ENCODE peak calls at places on chromosome X, in ten cellular contexts. F is stimulated activated naive CD8-positive, alpha-beta T cell treated with anti-CD3 and anti-CD28 coated beads, Interleukin-15, Interleukin-2, amounts not matched to agents 100 U/mL and 50 U/mL, for 24 hours; B is fibroblast of gingiva; P is activated T-cell treated with anti-CD3 and anti-CD28 coated beads for 4 hours; A is NCI-H446 treated with DMSO at 0.1 percent for 48 hours; U is DMS79; L is brain microvascular endothelial cell; Y is activated gamma-delta T cell treated with anti-CD3 and anti-CD28 coated beads, Interleukin-2, amount 50 U/mL, for 16 hours; Z is tibial artery; E is endothelial cell of umbilical vein. V is an unnamed sample.

GRCh38 chrX:102902355-102902754 is 34.7 kb upstream of the RAB40AL start:
- DNase-seq in B (no peak), U (no peak), P (no peak), L (no peak), Z (no peak), Y (no peak), E (no peak), A (no peak), F (no peak), V (no peak)

GRCh38 chrX:30888526-30889146 is 418 bp downstream of the TAB3 start:
- DNase-seq in P (peak; percentile 1), L (no peak), E (peak; percentile 18), B (no peak), A (no peak), Y (no peak), U (no peak), Z (no peak), F (no peak), V (peak; percentile 14)

GRCh38 chrX:39903343-39903742 is 194.4 kb downstream of the BCOR start:
- DNase-seq in Z (no peak), A (no peak), P (no peak), B (peak; percentile 79), U (no peak), F (no peak), E (no peak), Y (no peak), L (no peak), V (no peak)

GRCh38 chrX:44874481-44875184 is 1.6 kb downstream of the KDM6A start:
- DNase-seq in P (peak; percentile 24), B (peak; percentile 12), F (peak; percentile 41), Z (no peak), A (no peak), L (no peak), E (peak; percentile 57), Y (peak; percentile 28), U (no peak), V (peak; percentile 72)

GRCh38 chrX:13487731-13488505 is 81.5 kb upstream of the EGFL6 start:
- DNase-seq in E (peak; percentile 81), F (peak; percentile 32), P (peak; percentile 29), Y (peak; percentile 17), B (peak; percentile 88), Z (peak; percentile 60), U (no peak), A (peak; percentile 53), L (peak; percentile 77), V (peak; percentile 88)

GRCh38 chrX:114584434-114584943 is 603 bp downstream of the HTR2C start:
- DNase-seq in A (no peak), Y (no peak), Z (no peak), P (no peak), F (no peak), B (no peak), L (no peak), E (no peak), U (no peak), V (no peak)

GRCh38 chrX:42752730-42753129 is 25.2 kb downstream of the PPP1R2C start:
- DNase-seq in B (peak; percentile 2), L (no peak), F (no peak), Z (no peak), P (no peak), Y (no peak), U (no peak), E (peak; percentile 94), A (no peak), V (no peak)

GRCh38 chrX:34294665-34295064 is 162.6 kb upstream of the FAM47A start:
- DNase-seq in F (no peak), Z (no peak), U (no peak), A (no peak), P (no peak), E (no peak), L (no peak), B (no peak), Y (no peak), V (no peak)

GRCh38 chrX:41332408-41332987 is 1.5 kb upstream of the DDX3X start:
- DNase-seq in Z (no peak), Y (no peak), F (no peak), P (no peak), B (no peak), E (peak; percentile 53), U (no peak), L (peak; percentile 12), A (no peak), V (no peak)

GRCh38 chrX:40380649-40381488 is 199.9 kb upstream of the ATP6AP2 start:
- DNase-seq in F (no peak), B (no peak), U (no peak), Z (no peak), E (no peak), A (no peak), L (no peak), P (no peak), Y (no peak), V (peak; percentile 3)

GRCh38 chrX:109847257-109848187 is 114.5 kb upstream of the ACSL4 start:
- DNase-seq in Z (no peak), B (peak; percentile 93), P (no peak), L (peak; percentile 27), U (no peak), F (no peak), E (no peak), A (no peak), Y (no peak), V (no peak)

GRCh38 chrX:74297766-74298165 is 6.2 kb upstream of the ZCCHC13 start:
- DNase-seq in A (no peak), Y (no peak), U (no peak), Z (no peak), P (no peak), F (no peak), L (no peak), B (no peak), E (no peak), V (no peak)

GRCh38 chrX:12721042-12721441 is 70.2 kb upstream of the PRPS2 start:
- DNase-seq in A (no peak), Z (no peak), U (no peak), L (no peak), E (no peak), F (no peak), P (no peak), Y (no peak), B (no peak), V (peak; percentile 2)

GRCh38 chrX:9267415-9267814 is 197.4 kb upstream of the TBL1X start:
- DNase-seq in F (no peak), B (no peak), L (no peak), U (no peak), E (no peak), A (no peak), Z (no peak), P (no peak), Y (no peak), V (no peak)

GRCh38 chrX:40152173-40152705 is 54.5 kb upstream of the BCOR start:
- DNase-seq in B (no peak), E (no peak), Z (peak; percentile 70), Y (no peak), L (no peak), U (no peak), A (no peak), P (no peak), F (peak; percentile 45), V (peak; percentile 65)

GRCh38 chrX:53684415-53685192 is 1.9 kb downstream of the HUWE1 start:
- DNase-seq in A (no peak), Z (no peak), B (no peak), P (no peak), F (no peak), E (no peak), Y (no peak), U (no peak), L (no peak), V (peak; percentile 11)

GRCh38 chrX:110358548-110358947 is at the start of gene RTL9:
- DNase-seq in P (no peak), B (no peak), Y (no peak), L (no peak), E (no peak), U (no peak), A (no peak), F (no peak), Z (no peak), V (no peak)

GRCh38 chrX:101659601-101660063 is at the start of gene ARMCX2:
- DNase-seq in Z (peak; percentile 79), A (no peak), F (peak; percentile 21), B (peak; percentile 69), U (peak; percentile 51), E (peak; percentile 61), P (no peak), L (peak; percentile 49), Y (no peak), V (peak; percentile 50)

GRCh38 chrX:149302705-149303104 is 202.4 kb downstream of the IDS start:
- DNase-seq in B (no peak), A (no peak), Y (no peak), E (no peak), F (no peak), Z (no peak), U (no peak), P (no peak), L (no peak), V (no peak)

GRCh38 chrX:131778269-131779218 is 234.7 kb downstream of the OR13H1 start:
- DNase-seq in P (no peak), Y (peak; percentile 61), A (no peak), Z (no peak), L (peak; percentile 63), F (no peak), B (no peak), U (no peak), E (no peak), V (peak; percentile 84)

GRCh38 chrX:73765776-73766465 is 202.9 kb downstream of the CHIC1 start:
- DNase-seq in U (peak; percentile 18), L (no peak), B (no peak), P (no peak), F (no peak), Z (no peak), E (no peak), Y (no peak), A (no peak), V (peak; percentile 3)

GRCh38 chrX:79161655-79162054 is 17.2 kb downstream of the GPR174 start:
- DNase-seq in E (no peak), L (no peak), B (no peak), A (no peak), Y (peak; percentile 19), U (no peak), F (no peak), Z (no peak), P (no peak), V (peak; percentile 71)

GRCh38 chrX:1261285-1261684 is 7.3 kb upstream of the CSF2RA start:
- DNase-seq in U (no peak), E (no peak), Y (no peak), F (no peak), A (no peak), P (no peak), L (no peak), Z (no peak), B (no peak), V (no peak)

GRCh38 chrX:79080131-79080530 is 64.4 kb upstream of the GPR174 start:
- DNase-seq in E (no peak), F (no peak), U (no peak), P (no peak), B (peak; percentile 30), A (no peak), L (peak; percentile 24), Y (no peak), Z (no peak), V (no peak)

GRCh38 chrX:104330966-104331365 is 76.2 kb upstream of the ESX1 start:
- DNase-seq in B (peak; percentile 48), Y (no peak), Z (no peak), A (no peak), F (no peak), P (no peak), E (peak; percentile 6), L (peak; percentile 21), U (no peak), V (no peak)

GRCh38 chrX:118564498-118564897 is 68.9 kb downstream of the DOCK11 start:
- DNase-seq in E (no peak), A (no peak), Z (no peak), B (no peak), P (no peak), F (no peak), Y (no peak), L (no peak), U (no peak), V (no peak)

GRCh38 chrX:13700380-13700779 is 11.5 kb downstream of the RAB9A start:
- DNase-seq in Y (no peak), U (no peak), L (no peak), A (no peak), F (no peak), Z (no peak), B (no peak), E (no peak), P (no peak), V (no peak)

GRCh38 chrX:71458866-71459265 is 74.0 kb upstream of the OGT start:
- DNase-seq in P (no peak), Y (no peak), U (no peak), B (no peak), E (no peak), F (no peak), Z (no peak), A (no peak), L (no peak), V (no peak)

V was measured in A673.